ENCODE peak calls at places on chromosome 15, in nine cellular contexts. L is colonic mucosa, I is OCI-LY7, D is trophoblast cell, B is A549, K is cardiac muscle cell, X is endothelial cell of umbilical vein, Q is pancreas, Y is spleen. J is an unnamed sample.
A peak's percentile ranks its signal among the peaks of the same experiment; 100 is the strongest.

GRCh38 chr15:92797168-92798052 is 102.7 kb upstream of the CHD2 start:
- DNase-seq in Y (no peak), B (peak; percentile 79), K (peak; percentile 86), L (peak; percentile 62), X (peak; percentile 77), I (peak; percentile 89), D (peak; percentile 43), Q (peak; percentile 49), J (peak; percentile 87)

GRCh38 chr15:59232476-59232875 is 25.8 kb downstream of the LDHAL6B start:
- DNase-seq in Y (no peak), D (no peak), B (no peak), X (peak; percentile 96), I (no peak), K (peak; percentile 77), Q (no peak), L (no peak), J (no peak)

GRCh38 chr15:71294251-71294635 is 179.0 kb downstream of the THSD4 start:
- DNase-seq in Y (no peak), B (no peak), K (no peak), D (no peak), Q (no peak), I (no peak), L (no peak), X (no peak), J (no peak)

GRCh38 chr15:34719883-34720148 is 35.0 kb downstream of the GJD2 start:
- DNase-seq in X (no peak), L (no peak), K (no peak), Q (no peak), I (no peak), D (no peak), B (no peak), Y (no peak), J (no peak)

GRCh38 chr15:75732809-75733451 is 20.3 kb upstream of the CSPG4 start:
- DNase-seq in Y (peak; percentile 84), X (peak; percentile 62), I (peak; percentile 65), K (peak; percentile 76), D (peak; percentile 49), L (peak; percentile 79), B (peak; percentile 65), Q (peak; percentile 57), J (peak; percentile 55)

GRCh38 chr15:89878323-89878722 is 15.5 kb downstream of the AP3S2 start:
- DNase-seq in L (no peak), Y (no peak), D (no peak), X (no peak), I (no peak), Q (no peak), K (no peak), B (no peak), J (no peak)

GRCh38 chr15:31605467-31605931 is 278.9 kb downstream of the KLF13 start:
- DNase-seq in Y (no peak), L (no peak), K (peak; percentile 5), X (no peak), D (peak; percentile 84), I (no peak), B (no peak), Q (no peak), J (no peak)

GRCh38 chr15:25241241-25241801 is 197.5 kb downstream of the UBE3A start:
- DNase-seq in X (no peak), B (no peak), Q (no peak), I (no peak), Y (peak; percentile 68), D (no peak), K (no peak), L (no peak), J (no peak)

GRCh38 chr15:52114656-52115055 is 2.1 kb upstream of the BCL2L10 start:
- DNase-seq in X (peak; percentile 49), I (no peak), Y (no peak), B (no peak), Q (no peak), L (no peak), K (no peak), D (no peak), J (no peak)

GRCh38 chr15:61835476-61836106 is 224.7 kb downstream of the VPS13C start:
- DNase-seq in Y (no peak), X (peak; percentile 52), D (peak; percentile 20), B (peak; percentile 67), I (peak; percentile 43), L (peak; percentile 61), K (peak; percentile 71), Q (peak; percentile 22), J (peak; percentile 58)

GRCh38 chr15:86615816-86616215 is 536.1 kb downstream of the AGBL1 start:
- DNase-seq in I (no peak), B (no peak), L (no peak), Y (no peak), D (no peak), K (no peak), Q (no peak), X (no peak), J (peak; percentile 35)

GRCh38 chr15:101037090-101037830 is 118.1 kb downstream of the LRRK1 start:
- DNase-seq in L (peak; percentile 8), K (no peak), Y (peak; percentile 47), D (no peak), B (no peak), I (no peak), X (no peak), Q (no peak), J (no peak)

GRCh38 chr15:45637552-45638033 is 2.8 kb downstream of the SQOR start:
- DNase-seq in Q (peak; percentile 53), I (peak; percentile 53), D (no peak), X (peak; percentile 91), K (peak; percentile 96), B (peak; percentile 32), Y (no peak), L (peak; percentile 76), J (peak; percentile 91)

GRCh38 chr15:77654975-77655374 is 22.3 kb upstream of the LINGO1 start:
- DNase-seq in D (no peak), L (peak; percentile 66), Q (no peak), I (peak; percentile 10), X (no peak), B (peak; percentile 73), Y (no peak), K (no peak), J (no peak)

GRCh38 chr15:76058714-76059319 is 968 bp upstream of the TMEM266 start:
- DNase-seq in I (no peak), K (peak; percentile 10), X (no peak), D (peak; percentile 5), B (peak; percentile 50), Q (peak; percentile 30), Y (no peak), L (peak; percentile 20), J (no peak)

GRCh38 chr15:89115547-89115946 is 27.3 kb downstream of the ABHD2 start:
- DNase-seq in I (peak; percentile 32), K (no peak), B (no peak), L (peak; percentile 72), X (no peak), Y (no peak), D (no peak), Q (peak; percentile 90), J (no peak)

GRCh38 chr15:87829651-87830050 is 426.9 kb downstream of the NTRK3 start:
- DNase-seq in L (no peak), X (no peak), D (no peak), B (no peak), I (no peak), K (peak; percentile 29), Y (no peak), Q (no peak), J (no peak)

GRCh38 chr15:72846027-72846426 is 62.5 kb upstream of the ADPGK start:
- DNase-seq in K (peak; percentile 35), X (no peak), Q (no peak), I (no peak), L (no peak), B (no peak), D (no peak), Y (no peak), J (no peak)
- H3K4me1 ChIP-seq in K (no peaks in the 10 kb centered on the region), X (no peaks in the 10 kb centered on the region), Q (no peaks in the 10 kb centered on the region), I (no peaks in the 10 kb centered on the region), L (no peaks in the 10 kb centered on the region), B (no peaks in the 10 kb centered on the region), D (no peaks in the 10 kb centered on the region), Y (no peaks in the 10 kb centered on the region), J (no peaks in the 10 kb centered on the region)

DNA sequence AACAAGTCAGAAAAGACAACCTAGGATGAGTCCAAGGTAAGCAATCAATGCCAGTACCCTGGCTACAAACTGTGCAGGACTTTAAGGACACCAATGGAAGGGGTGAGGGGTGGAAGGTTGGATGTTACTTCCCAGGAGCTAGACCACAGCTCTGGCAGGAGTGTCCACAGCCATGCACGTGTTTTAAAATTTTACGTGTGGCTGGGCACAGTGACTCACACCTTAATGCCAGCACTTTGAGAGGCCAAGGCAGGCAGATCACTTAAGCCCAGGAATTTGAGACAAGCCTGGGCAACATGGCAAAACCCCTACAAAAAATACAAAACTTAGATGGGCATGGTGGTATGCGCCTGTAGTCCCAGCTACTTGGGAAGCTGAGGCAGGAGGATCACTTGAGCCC is 14.7 kb upstream of the HDC start:
- DNase-seq in K (no peak), Y (no peak), I (no peak), Q (no peak), X (no peak), B (no peak), L (no peak), D (no peak), J (no peak)
- H3K4me1 ChIP-seq in K (no peaks in the 10 kb centered on the region), Y (no peaks in the 10 kb centered on the region), I (no peaks in the 10 kb centered on the region), Q (no peaks in the 10 kb centered on the region), X (no peaks in the 10 kb centered on the region), B (no peaks in the 10 kb centered on the region), L (no peaks in the 10 kb centered on the region), D (no peaks in the 10 kb centered on the region), J (no peaks in the 10 kb centered on the region)

DNA sequence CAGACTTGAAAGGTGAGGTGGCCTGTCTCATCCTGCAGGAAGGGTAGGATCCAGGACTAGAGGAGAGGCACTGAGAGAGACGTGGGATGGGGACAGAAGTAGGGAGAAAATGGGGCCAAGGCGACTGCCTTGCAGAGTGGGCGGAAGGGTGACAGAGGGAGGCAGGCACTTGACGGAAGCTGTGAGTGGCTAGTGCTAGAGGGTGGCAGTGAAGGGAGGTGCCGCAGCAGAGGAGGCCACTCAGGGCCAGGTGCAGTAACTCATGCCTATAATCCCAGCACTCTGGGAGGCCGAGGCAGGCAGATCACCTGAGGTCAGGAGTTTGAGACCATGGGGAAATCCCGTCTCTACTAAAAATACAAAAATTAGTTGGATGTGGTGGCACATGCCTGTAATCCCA is 7.3 kb downstream of the CCDC33 start:
- DNase-seq in Q (no peak), I (no peak), Y (no peak), B (no peak), L (no peak), K (no peak), D (no peak), X (no peak), J (no peak)
- H3K4me1 ChIP-seq in Q (peaks cover 6% of the 10 kb centered on the region), I (no peaks in the 10 kb centered on the region), Y (no peaks in the 10 kb centered on the region), B (peaks cover 51% of the 10 kb centered on the region), L (no peaks in the 10 kb centered on the region), K (peaks cover 21% of the 10 kb centered on the region), D (peaks cover 7% of the 10 kb centered on the region), X (peaks cover 11% of the 10 kb centered on the region), J (peaks cover 5% of the 10 kb centered on the region)

DNA sequence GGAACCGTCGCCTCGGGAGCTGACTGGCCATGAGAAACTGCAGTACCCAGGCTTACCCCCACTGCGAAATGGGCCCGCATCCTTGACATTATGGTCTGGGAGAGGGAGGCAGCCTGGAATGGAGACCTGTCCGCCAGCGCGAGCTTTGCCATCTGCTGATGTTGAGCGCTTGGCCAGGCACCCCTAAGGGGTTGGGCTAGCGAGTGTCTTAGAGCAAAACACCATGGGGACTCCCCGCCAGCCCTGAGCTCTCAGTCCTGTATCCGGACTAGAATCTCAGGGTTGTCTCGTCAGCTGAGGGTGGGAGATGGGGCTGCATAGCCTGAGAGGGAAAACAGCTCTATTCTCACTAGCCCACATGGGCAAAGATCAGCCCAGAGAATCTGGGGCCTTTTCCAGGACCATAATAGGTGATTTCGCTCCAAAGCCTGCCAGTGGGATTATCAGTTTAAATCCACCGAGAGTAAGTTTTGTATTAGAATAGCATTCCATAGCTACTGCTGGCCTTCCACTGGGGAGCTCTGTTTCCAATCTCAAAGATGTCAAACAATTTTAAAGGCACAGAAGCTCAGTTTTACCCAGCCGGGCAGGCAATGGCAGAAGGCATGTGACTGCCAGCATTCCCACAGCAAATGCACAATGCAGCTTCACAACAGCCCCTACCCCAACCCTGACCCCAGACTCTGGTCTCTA is 167.5 kb upstream of the TPM1 start:
- DNase-seq in B (no peak), X (no peak), Y (no peak), L (no peak), D (no peak), I (no peak), Q (no peak), K (no peak), J (no peak)
- H3K4me1 ChIP-seq in B (no peaks in the 10 kb centered on the region), X (peaks cover 13% of the 10 kb centered on the region), Y (peaks cover 7% of the 10 kb centered on the region), L (peaks cover 8% of the 10 kb centered on the region), D (peaks cover 22% of the 10 kb centered on the region), I (no peaks in the 10 kb centered on the region), Q (no peaks in the 10 kb centered on the region), K (peaks cover 19% of the 10 kb centered on the region), J (no peaks in the 10 kb centered on the region)